ENCODE peak calls at places on chromosomes 16 and 17, in five cellular contexts. M is mammary epithelial cell, L is SK-N-SH, K is body of pancreas, R is GM06990. N is an unnamed sample.

GRCh38 chr17:68424861-68425260 is 32.4 kb downstream of the WIPI1 start:
- DNase-seq in R (no peak), L (no peak), K (peak), M (peak), N (no peak)

GRCh38 chr17:37830151-37830993 is 85.5 kb upstream of the HNF1B start:
- DNase-seq in K (no peak), M (no peak), L (no peak), R (peak), N (no peak)

GRCh38 chr16:75385507-75386152 is 47.7 kb downstream of the CFDP1 start:
- DNase-seq in M (peak), K (no peak), L (peak), R (peak), N (no peak)

GRCh38 chr16:20612551-20613470 is 36.6 kb upstream of the ACSM2B start:
- DNase-seq in R (no peak), M (no peak), L (no peak), K (peak), N (no peak)

GRCh38 chr17:78748048-78748729 is 33.9 kb downstream of the CYTH1 start:
- DNase-seq in M (peak), K (peak), R (peak), L (no peak), N (no peak)

GRCh38 chr17:1421470-1421869 is 21.4 kb upstream of the YWHAE start:
- DNase-seq in R (no peak), M (no peak), K (no peak), L (no peak), N (peak)

GRCh38 chr17:15920758-15921239 is 24.1 kb upstream of the ADORA2B start:
- DNase-seq in R (no peak), M (peak), L (no peak), K (no peak), N (no peak)

GRCh38 chr17:54891176-54891821 is 9.4 kb upstream of the TOM1L1 start:
- DNase-seq in M (peak), R (no peak), K (peak), L (peak), N (peak)

GRCh38 chr17:47975189-47975814 is 4.4 kb downstream of the CDK5RAP3 start:
- DNase-seq in L (no peak), M (no peak), K (no peak), R (no peak), N (no peak)

GRCh38 chr17:69250641-69251040 is 22.0 kb upstream of the ABCA10 start:
- DNase-seq in L (no peak), K (no peak), R (no peak), M (no peak), N (no peak)

GRCh38 chr16:86156155-86156554 is 257.2 kb downstream of the IRF8 start:
- DNase-seq in K (no peak), R (no peak), M (no peak), L (no peak), N (no peak)

GRCh38 chr16:86157616-86158247 is 258.8 kb downstream of the IRF8 start:
- DNase-seq in M (no peak), L (no peak), K (no peak), R (no peak), N (no peak)

DNA sequence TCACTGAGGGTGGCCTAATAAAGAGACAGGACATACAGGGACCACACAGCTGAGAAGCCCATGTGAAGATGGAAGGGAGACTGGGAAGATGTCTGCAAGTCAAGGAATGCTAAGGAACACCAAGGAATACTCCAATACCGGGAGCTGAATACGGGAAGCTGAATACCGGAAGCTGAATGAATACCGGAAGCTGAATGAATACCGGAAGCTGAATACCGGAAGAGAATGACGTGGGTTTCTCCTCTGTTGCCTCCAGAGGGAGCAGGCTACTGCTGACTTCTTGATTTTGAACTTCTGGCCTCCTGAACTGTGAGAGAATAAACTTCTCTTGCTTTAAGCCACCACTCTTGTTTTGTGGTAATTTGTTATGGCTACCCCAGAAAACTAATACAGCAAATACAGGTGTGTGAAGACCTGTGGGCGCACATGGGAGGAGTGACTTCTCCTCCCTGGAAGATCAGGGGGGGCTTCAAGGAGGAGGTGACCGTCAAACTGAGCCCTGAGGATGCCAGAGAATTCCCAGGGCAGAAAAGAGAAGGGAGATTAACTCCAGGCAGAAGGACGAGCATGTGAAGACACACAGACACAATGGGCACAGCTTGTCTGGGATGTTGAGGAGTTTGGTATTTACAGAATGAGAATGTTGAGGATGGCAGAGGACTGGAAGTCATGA is 259.9 kb downstream of the IRF8 start:
- DNase-seq in K (no peak), L (no peak), R (no peak), M (no peak), N (no peak)
- TF ChIP-seq CTCF in K (no peak), L (no peak), R (no peak), M (no peak), N (no peak)

GRCh38 chr17:19645608-19646250 is 2.8 kb upstream of the ALDH3A2 start:
- DNase-seq in K (peak), R (peak), M (no peak), L (peak), N (peak)
- TF ChIP-seq CTCF in K (peak), R (peak), M (peak), L (peak), N (peak)

DNA sequence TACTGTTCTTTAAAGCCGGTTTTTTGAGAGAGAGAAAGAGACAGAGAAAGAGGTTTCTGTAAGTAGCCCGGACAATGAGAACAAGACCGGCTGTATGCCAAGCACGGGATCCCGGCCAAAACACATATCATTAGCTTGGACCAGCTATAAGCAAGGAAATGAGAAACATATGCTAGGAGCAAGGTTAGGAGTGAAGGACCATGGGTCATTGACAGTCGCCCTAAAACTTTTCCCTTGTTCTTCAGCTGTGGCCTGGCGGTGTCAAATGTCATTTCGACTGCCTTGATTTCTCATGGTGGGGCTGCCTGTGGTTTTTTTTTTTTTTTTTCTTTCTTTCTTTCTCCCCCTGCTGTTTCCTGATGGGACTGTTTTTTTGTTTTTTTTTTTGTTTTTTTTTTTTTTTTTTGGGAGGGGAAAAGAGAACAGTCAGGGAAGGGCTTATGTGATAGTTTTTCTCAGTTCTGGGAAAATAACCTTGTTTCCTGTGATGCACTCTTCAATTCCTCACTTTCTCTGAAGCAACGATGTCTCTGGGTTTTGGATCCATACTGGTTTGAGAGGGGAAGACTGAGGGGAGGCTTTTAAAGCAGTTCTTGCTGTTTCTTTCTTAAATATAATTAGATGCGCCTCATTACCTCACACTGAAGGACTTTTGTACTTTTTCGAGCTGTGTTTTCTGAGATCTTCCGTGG is 124.8 kb upstream of the ZFHX3 start:
- DNase-seq in R (no peak), L (peak), M (peak), K (peak), N (no peak)
- TF ChIP-seq CTCF in R (no peak), L (peak), M (peak), K (peak), N (no peak)

GRCh38 chr17:17681744-17682292 is 560 bp downstream of the RAI1 start:
- DNase-seq in R (peak), L (peak), M (no peak), K (peak), N (peak)
- TF ChIP-seq CTCF in R (peak), L (no peak), M (no peak), K (no peak), N (no peak)

GRCh38 chr17:50620848-50621247 is 13.8 kb upstream of the ABCC3 start:
- DNase-seq in R (no peak), M (no peak), L (peak), K (no peak), N (peak)
- TF ChIP-seq CTCF in R (peak), M (no peak), L (peak), K (no peak), N (peak)